ENCODE peak calls at places on chromosomes 11 and 22, in ten cellular contexts. N is uterus, U is pancreas, Z is progenitor cell of endocrine pancreas, W is GM13976, X is fibroblast of pulmonary artery, V is nephron progenitor cell, O is GM10248, K is astrocyte, Q is cardiac fibroblast. E is an unnamed sample.

GRCh38 chr11:118655486-118656190 is 23.8 kb downstream of the TREH start:
- DNase-seq in U (no peak), V (no peak), X (no peak), N (no peak), Q (no peak), W (no peak), K (no peak), O (no peak), Z (no peak), E (no peak)

GRCh38 chr11:35302388-35302787 is 117.0 kb downstream of the SLC1A2 start:
- DNase-seq in K (no peak), V (no peak), Q (no peak), Z (no peak), U (no peak), O (no peak), W (no peak), X (no peak), N (no peak), E (no peak)

GRCh38 chr22:46794067-46794466 is 31.6 kb downstream of the TBC1D22A start:
- DNase-seq in V (no peak), N (no peak), W (no peak), X (no peak), K (no peak), Q (no peak), Z (no peak), U (no peak), O (no peak), E (no peak)

GRCh38 chr11:115100706-115101105 is 403.5 kb downstream of the CADM1 start:
- DNase-seq in Z (no peak), K (no peak), X (no peak), V (no peak), N (no peak), U (no peak), O (no peak), Q (no peak), W (no peak), E (no peak)

GRCh38 chr11:123653997-123654565 is 343 bp downstream of the SCN3B start:
- DNase-seq in K (peak; percentile 49), U (peak; percentile 86), V (peak; percentile 79), Z (peak; percentile 69), X (peak; percentile 46), W (peak; percentile 82), Q (peak; percentile 45), N (peak; percentile 50), O (peak; percentile 67), E (peak; percentile 12)

GRCh38 chr22:33917744-33918406 is 2.4 kb downstream of the LARGE1 start:
- DNase-seq in W (peak; percentile 57), X (no peak), U (no peak), O (peak; percentile 28), N (no peak), Q (peak; percentile 6), V (peak; percentile 10), K (no peak), Z (no peak), E (no peak)

GRCh38 chr11:2929880-2930704 is 872 bp upstream of the PHLDA2 start:
- DNase-seq in N (no peak), Z (no peak), W (peak; percentile 84), V (peak; percentile 58), X (no peak), Q (peak; percentile 39), K (no peak), O (peak; percentile 77), U (peak; percentile 79), E (no peak)

GRCh38 chr22:21659864-21660525 is 5.8 kb upstream of the PPIL2 start:
- DNase-seq in N (no peak), U (no peak), Q (no peak), X (no peak), W (no peak), K (no peak), Z (no peak), O (no peak), V (no peak), E (no peak)

GRCh38 chr11:59267738-59268475 is 55.2 kb upstream of the MPEG1 start:
- DNase-seq in N (no peak), O (no peak), V (no peak), Q (no peak), W (no peak), Z (no peak), K (no peak), X (no peak), U (no peak), E (no peak)

GRCh38 chr11:95794086-95794485 is 3.8 kb downstream of the CEP57 start:
- DNase-seq in Z (no peak), U (no peak), K (no peak), N (no peak), O (no peak), X (no peak), Q (no peak), V (no peak), W (no peak), E (no peak)

GRCh38 chr11:134725939-134726639 is 314.0 kb upstream of the B3GAT1 start:
- DNase-seq in Q (no peak), Z (peak; percentile 41), N (no peak), U (no peak), W (no peak), X (no peak), O (no peak), K (no peak), V (peak; percentile 33), E (no peak)
- TF ChIP-seq CTCF in Q (no peak), Z (peak; percentile 70), N (no peak), U (peak; percentile 34), W (no peak), X (no peak), O (no peak), K (no peak), V (peak; percentile 38), E (peak; percentile 16)

GRCh38 chr11:13143486-13144297 is 133.9 kb upstream of the BMAL1 start:
- DNase-seq in K (no peak), U (no peak), O (no peak), N (no peak), W (no peak), V (no peak), Q (no peak), X (no peak), Z (no peak), E (no peak)

GRCh38 chr11:13149991-13150390 is 127.6 kb upstream of the BMAL1 start:
- DNase-seq in K (no peak), V (no peak), X (no peak), Q (no peak), U (no peak), N (no peak), Z (no peak), W (no peak), O (no peak), E (no peak)

GRCh38 chr11:13140873-13141655 is 131.9 kb downstream of the RASSF10 start:
- DNase-seq in O (no peak), K (peak; percentile 74), V (no peak), Q (peak; percentile 18), W (no peak), X (no peak), U (no peak), Z (no peak), N (no peak), E (peak; percentile 65)

GRCh38 chr11:13141731-13142724 is 132.9 kb downstream of the RASSF10 start:
- DNase-seq in X (no peak), N (no peak), K (no peak), U (no peak), W (no peak), Q (no peak), O (no peak), Z (no peak), V (no peak), E (no peak)

GRCh38 chr11:13145461-13145860 is 132.1 kb upstream of the BMAL1 start:
- DNase-seq in Z (no peak), X (no peak), Q (no peak), V (no peak), N (no peak), K (no peak), W (no peak), O (no peak), U (no peak), E (no peak)
- TF ChIP-seq CTCF in Z (no peak), X (no peak), Q (no peak), V (no peak), N (no peak), K (no peak), W (no peak), O (no peak), U (no peak), E (peak; percentile 12)

GRCh38 chr11:47257518-47258316 is at the start of gene NR1H3:
- DNase-seq in Q (peak; percentile 97), N (peak; percentile 87), Z (peak; percentile 30), O (peak; percentile 47), V (peak; percentile 73), K (peak; percentile 53), U (peak; percentile 90), X (peak; percentile 95), W (peak; percentile 66), E (no peak)
- TF ChIP-seq CTCF in Q (peak; percentile 73), N (peak; percentile 82), Z (peak; percentile 68), O (peak; percentile 36), V (peak; percentile 53), K (peak; percentile 38), U (no peak), X (peak; percentile 77), W (no peak), E (peak; percentile 83)

DNA sequence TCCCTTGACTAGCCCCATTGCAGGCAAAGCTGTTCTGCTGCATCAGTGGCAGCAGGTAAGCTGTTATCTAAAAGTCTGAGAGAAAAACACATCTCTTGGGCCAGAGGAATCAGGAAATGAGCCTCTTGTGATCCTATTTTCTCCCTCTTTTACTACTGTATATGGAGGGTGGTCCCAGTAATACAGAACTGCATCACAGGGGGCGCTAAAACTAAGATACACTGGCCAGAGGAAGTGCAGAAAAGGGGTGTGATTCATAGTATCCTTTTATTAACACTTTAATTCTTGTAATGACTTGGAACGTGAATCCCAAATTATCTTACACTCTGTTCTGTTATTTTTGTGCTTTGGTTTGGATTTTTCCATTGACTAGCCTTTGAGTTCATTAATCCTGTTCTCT is 8.8 kb upstream of the MED17 start:
- DNase-seq in O (no peak), V (peak; percentile 17), X (peak; percentile 9), W (no peak), Z (no peak), Q (peak; percentile 9), K (no peak), N (no peak), U (no peak), E (no peak)
- TF ChIP-seq CTCF in O (no peak), V (no peak), X (peak; percentile 28), W (no peak), Z (peak; percentile 46), Q (peak; percentile 2), K (peak; percentile 19), N (no peak), U (no peak), E (peak; percentile 10)

E was measured in kidney epithelial cell.